ENCODE peak calls at places on chromosome 22, in seven cellular contexts. M is IMR-90, A is mucosa of descending colon, F is lower leg skin, J is pancreas, Z is OCI-LY7, V is fibroblast of lung. Q is an unnamed sample.

GRCh38 chr22:26561756-26562417 is 28.0 kb downstream of the TPST2 start:
- DNase-seq in M (no peak), A (no peak), F (no peak), J (peak), Z (no peak), V (no peak), Q (no peak)

GRCh38 chr22:20128902-20129746 is 2.5 kb upstream of the ZDHHC8 start:
- DNase-seq in M (peak), A (peak), F (no peak), J (no peak), Z (peak), V (no peak), Q (no peak)

GRCh38 chr22:48197189-48197690 is 1434.8 kb downstream of the TBC1D22A start:
- DNase-seq in M (no peak), A (no peak), F (no peak), J (no peak), Z (no peak), V (no peak), Q (no peak)

GRCh38 chr22:29313126-29314071 is 2.1 kb downstream of the RASL10A start:
- DNase-seq in M (no peak), A (peak), F (no peak), J (no peak), Z (no peak), V (no peak), Q (no peak)

GRCh38 chr22:35070451-35071093 is 4.6 kb downstream of the ISX start:
- DNase-seq in M (no peak), A (no peak), F (no peak), J (no peak), Z (no peak), V (no peak), Q (no peak)

GRCh38 chr22:24165673-24166072 is 15.6 kb upstream of the SUSD2 start:
- DNase-seq in M (peak), A (no peak), F (no peak), J (no peak), Z (no peak), V (peak), Q (no peak)

GRCh38 chr22:39526736-39527171 is 5.8 kb downstream of the RPS19BP1 start:
- DNase-seq in M (no peak), A (peak), F (no peak), J (no peak), Z (peak), V (no peak), Q (no peak)

GRCh38 chr22:44542561-44543222 is 44.7 kb upstream of the RTL6 start:
- DNase-seq in M (no peak), A (no peak), F (no peak), J (no peak), Z (no peak), V (no peak), Q (no peak)

GRCh38 chr22:39913886-39914285 is 13.0 kb downstream of the GRAP2 start:
- DNase-seq in M (no peak), A (no peak), F (no peak), J (no peak), Z (no peak), V (no peak), Q (no peak)

GRCh38 chr22:29449296-29449863 is 11.0 kb downstream of the RFPL1 start:
- DNase-seq in M (no peak), A (no peak), F (no peak), J (no peak), Z (no peak), V (no peak), Q (no peak)

GRCh38 chr22:40463017-40463631 is 92.7 kb downstream of the SGSM3 start:
- DNase-seq in M (no peak), A (no peak), F (no peak), J (no peak), Z (peak), V (no peak), Q (no peak)

GRCh38 chr22:25602924-25603323 is 38.4 kb downstream of the GRK3 start:
- DNase-seq in M (no peak), A (no peak), F (no peak), J (no peak), Z (no peak), V (peak), Q (no peak)

GRCh38 chr22:39265143-39265542 is 20.4 kb upstream of the PDGFB start:
- DNase-seq in M (no peak), A (no peak), F (no peak), J (no peak), Z (no peak), V (no peak), Q (no peak)

GRCh38 chr22:39631857-39632256 is 61.3 kb downstream of the CACNA1I start:
- DNase-seq in M (no peak), A (no peak), F (no peak), J (no peak), Z (no peak), V (no peak), Q (no peak)

GRCh38 chr22:48724899-48725298 is 1102.8 kb downstream of the BRD1 start:
- DNase-seq in M (no peak), A (no peak), F (no peak), J (no peak), Z (no peak), V (no peak), Q (no peak)

GRCh38 chr22:47094861-47095330 is 332.4 kb downstream of the TBC1D22A start:
- DNase-seq in M (no peak), A (no peak), F (no peak), J (no peak), Z (no peak), V (peak), Q (no peak)

GRCh38 chr22:30875481-30876215 is 92.9 kb downstream of the MORC2 start:
- DNase-seq in M (no peak), A (no peak), F (no peak), J (peak), Z (no peak), V (no peak), Q (no peak)

GRCh38 chr22:30235687-30236170 is 10.8 kb downstream of the LIF start:
- DNase-seq in M (peak), A (no peak), F (no peak), J (no peak), Z (no peak), V (peak), Q (no peak)

GRCh38 chr22:48089601-48090331 is 1327.3 kb downstream of the TBC1D22A start:
- DNase-seq in M (no peak), A (peak), F (peak), J (no peak), Z (no peak), V (peak), Q (no peak)

GRCh38 chr22:20243545-20244249 is 24.4 kb downstream of the RTN4R start:
- DNase-seq in M (peak), A (peak), F (peak), J (no peak), Z (peak), V (peak), Q (no peak)

GRCh38 chr22:42797021-42797420 is 60.1 kb downstream of the ARFGAP3 start:
- DNase-seq in M (peak), A (no peak), F (peak), J (no peak), Z (no peak), V (no peak), Q (no peak)

GRCh38 chr22:31235076-31235475 is 23.0 kb downstream of the LIMK2 start:
- DNase-seq in M (no peak), A (no peak), F (no peak), J (no peak), Z (no peak), V (no peak), Q (no peak)

GRCh38 chr22:47329727-47330653 is 567.5 kb downstream of the TBC1D22A start:
- DNase-seq in M (no peak), A (no peak), F (no peak), J (no peak), Z (no peak), V (no peak), Q (no peak)

GRCh38 chr22:30871391-30872281 is 96.9 kb downstream of the MORC2 start:
- DNase-seq in M (no peak), A (peak), F (no peak), J (peak), Z (no peak), V (no peak), Q (no peak)

GRCh38 chr22:44623771-44624510 is 78.1 kb upstream of the PRR5 start:
- DNase-seq in M (peak), A (no peak), F (no peak), J (no peak), Z (peak), V (peak), Q (no peak)

GRCh38 chr22:19937616-19938473 is 3.7 kb upstream of the COMT start:
- DNase-seq in M (peak), A (no peak), F (no peak), J (no peak), Z (no peak), V (peak), Q (no peak)

GRCh38 chr22:26584010-26584409 is 5.9 kb downstream of the TPST2 start:
- DNase-seq in M (no peak), A (no peak), F (no peak), J (no peak), Z (no peak), V (no peak), Q (no peak)

GRCh38 chr22:30893434-30894370 is 74.9 kb downstream of the MORC2 start:
- DNase-seq in M (no peak), A (no peak), F (no peak), J (no peak), Z (no peak), V (no peak), Q (no peak)

GRCh38 chr22:19898831-19899567 is 42.6 kb upstream of the COMT start:
- DNase-seq in M (no peak), A (no peak), F (no peak), J (no peak), Z (no peak), V (no peak), Q (no peak)

GRCh38 chr22:45284705-45285305 is at the start of gene UPK3A:
- DNase-seq in M (no peak), A (peak), F (no peak), J (peak), Z (no peak), V (no peak), Q (no peak)

GRCh38 chr22:47686594-47687363 is 924.3 kb downstream of the TBC1D22A start:
- DNase-seq in M (no peak), A (no peak), F (no peak), J (no peak), Z (no peak), V (no peak), Q (no peak)

GRCh38 chr22:31628362-31628761 is 33.7 kb downstream of the PISD start:
- DNase-seq in M (no peak), A (peak), F (no peak), J (no peak), Z (no peak), V (no peak), Q (no peak)

GRCh38 chr22:19643448-19644313 is 70.6 kb upstream of the SEPTIN5 start:
- DNase-seq in M (no peak), A (no peak), F (no peak), J (no peak), Z (no peak), V (no peak), Q (no peak)

GRCh38 chr22:39738746-39739145 is 154.8 kb downstream of the ENTHD1 start:
- DNase-seq in M (peak), A (no peak), F (no peak), J (no peak), Z (no peak), V (peak), Q (no peak)

GRCh38 chr22:20629401-20629800 is 122.0 kb downstream of the MED15 start:
- DNase-seq in M (no peak), A (no peak), F (no peak), J (no peak), Z (no peak), V (no peak), Q (no peak)

GRCh38 chr22:47345025-47345424 is 582.6 kb downstream of the TBC1D22A start:
- DNase-seq in M (no peak), A (no peak), F (no peak), J (no peak), Z (no peak), V (no peak), Q (no peak)

GRCh38 chr22:40620464-40621046 is 16.0 kb downstream of the MRTFA start:
- DNase-seq in M (peak), A (no peak), F (no peak), J (no peak), Z (no peak), V (peak), Q (no peak)

DNA sequence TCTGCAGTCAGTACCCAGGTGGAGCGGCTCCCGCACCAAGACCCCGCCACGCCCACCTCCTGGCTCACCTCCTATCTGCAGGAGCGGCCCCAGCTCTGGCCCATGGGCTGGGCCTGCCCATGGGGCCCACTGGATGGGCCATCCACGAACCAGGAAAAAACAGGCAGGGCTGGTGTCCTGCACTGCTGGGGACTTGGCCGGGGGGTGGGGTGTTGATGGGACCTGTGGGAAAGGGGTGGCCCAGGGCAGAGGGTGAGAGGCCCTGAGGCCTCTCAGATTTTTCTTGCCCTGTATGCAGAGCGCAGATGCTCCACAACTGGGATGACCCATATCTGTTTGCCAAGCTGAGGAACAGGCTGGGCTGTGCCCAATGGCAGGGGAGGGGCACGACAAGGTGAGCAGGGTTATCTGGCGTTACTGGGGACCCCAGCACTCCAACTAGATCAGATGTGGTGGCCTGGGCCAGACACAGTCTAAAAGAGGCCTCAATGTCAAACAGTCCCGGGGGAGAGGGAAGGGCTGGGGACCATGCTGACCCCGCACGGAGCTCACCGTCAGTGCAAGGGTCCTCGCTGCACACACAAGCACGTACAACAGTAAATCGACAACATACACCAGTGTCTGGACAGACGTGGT is 2.6 kb upstream of the PIM3 start:
- DNase-seq in M (no peak), A (peak), F (no peak), J (peak), Z (no peak), V (no peak), Q (no peak)
- H3K4me3 ChIP-seq in M (no peak), A (no peak), F (no peak), J (no peak), Z (no peak), V (no peak), Q (no peak)

GRCh38 chr22:37804886-37805857 is 2.6 kb upstream of the GCAT start:
- DNase-seq in M (peak), A (peak), F (peak), J (peak), Z (no peak), V (peak), Q (peak)

GRCh38 chr22:37806409-37807338 is 1.1 kb upstream of the GCAT start:
- DNase-seq in M (peak), A (peak), F (no peak), J (no peak), Z (no peak), V (peak), Q (no peak)

GRCh38 chr22:37807410-37808293 is at the start of gene GCAT:
- DNase-seq in M (peak), A (peak), F (peak), J (peak), Z (peak), V (peak), Q (peak)

GRCh38 chr22:37804502-37804885 is 3.2 kb upstream of the GCAT start:
- DNase-seq in M (no peak), A (peak), F (no peak), J (no peak), Z (no peak), V (no peak), Q (no peak)

DNA sequence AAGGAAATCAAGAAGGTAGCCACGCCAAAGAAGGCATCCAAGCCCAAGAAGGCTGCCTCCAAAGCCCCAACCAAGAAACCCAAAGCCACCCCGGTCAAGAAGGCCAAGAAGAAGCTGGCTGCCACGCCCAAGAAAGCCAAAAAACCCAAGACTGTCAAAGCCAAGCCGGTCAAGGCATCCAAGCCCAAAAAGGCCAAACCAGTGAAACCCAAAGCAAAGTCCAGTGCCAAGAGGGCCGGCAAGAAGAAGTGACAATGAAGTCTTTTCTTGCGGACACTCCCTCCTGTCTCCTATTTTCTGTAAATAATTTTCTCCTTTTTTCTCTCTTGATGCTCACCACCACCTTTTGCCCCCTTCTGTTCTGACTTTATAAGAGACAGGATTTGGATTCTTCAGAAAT is 1.9 kb upstream of the GCAT start:
- DNase-seq in M (no peak), A (peak), F (no peak), J (no peak), Z (no peak), V (no peak), Q (no peak)
- TF ChIP-seq CTCF in M (no peak), A (no peak), F (no peak), J (no peak), Z (no peak), V (no peak), Q (no peak)

GRCh38 chr22:22955276-22955798 is 67.7 kb downstream of the IGLL5 start:
- DNase-seq in M (no peak), A (no peak), F (no peak), J (no peak), Z (no peak), V (no peak), Q (no peak)
- H3K4me3 ChIP-seq in M (no peak), A (no peak), F (no peak), J (no peak), Z (no peak), V (no peak), Q (no peak)

GRCh38 chr22:33047744-33048143 is 10.4 kb downstream of the SYN3 start:
- DNase-seq in M (no peak), A (no peak), F (no peak), J (no peak), Z (no peak), V (no peak), Q (no peak)
- TF ChIP-seq CTCF in M (no peak), A (no peak), F (no peak), J (no peak), Z (no peak), V (no peak), Q (no peak)

GRCh38 chr22:36356708-36357694 is 30.8 kb downstream of the MYH9 start:
- DNase-seq in M (peak), A (no peak), F (no peak), J (no peak), Z (no peak), V (peak), Q (no peak)

GRCh38 chr22:36351921-36352774 is 35.6 kb downstream of the MYH9 start:
- DNase-seq in M (no peak), A (no peak), F (no peak), J (no peak), Z (no peak), V (peak), Q (no peak)

GRCh38 chr22:36352775-36353507 is 34.8 kb downstream of the MYH9 start:
- DNase-seq in M (peak), A (no peak), F (no peak), J (peak), Z (no peak), V (peak), Q (no peak)

GRCh38 chr22:36355894-36356293 is 31.9 kb downstream of the MYH9 start:
- DNase-seq in M (no peak), A (no peak), F (no peak), J (no peak), Z (no peak), V (no peak), Q (no peak)

DNA sequence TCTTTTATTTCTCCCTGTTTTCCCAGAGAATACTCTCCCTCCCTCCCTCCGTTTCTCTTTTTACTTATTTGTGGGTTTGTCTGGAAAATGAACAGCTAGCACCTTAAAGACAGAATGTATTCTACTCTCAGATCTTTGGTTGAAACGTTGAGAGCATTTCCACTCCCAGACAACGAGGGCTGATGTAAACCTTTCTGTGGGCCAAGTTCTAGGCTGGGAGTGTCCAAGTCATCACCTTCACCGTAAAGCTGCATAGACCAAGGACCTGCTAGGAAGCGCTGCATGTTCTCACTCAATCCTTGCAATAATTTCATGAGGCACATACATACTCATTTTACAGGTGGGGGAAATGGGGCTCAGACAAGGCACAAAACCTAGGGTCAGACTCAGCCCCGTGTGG is 32.4 kb downstream of the MYH9 start:
- DNase-seq in M (peak), A (no peak), F (no peak), J (no peak), Z (no peak), V (no peak), Q (no peak)
- H3K4me3 ChIP-seq in M (no peak), A (no peak), F (no peak), J (no peak), Z (peak), V (peak), Q (no peak)